ENCODE peak calls at places on chromosomes 11 and 22, in seven cellular contexts. M, I, Y, E, X, V and O are unnamed samples.

GRCh38 chr22:28186641-28187040 is 267.6 kb upstream of the PITPNB start:
- DNase-seq in Y (no peak), E (no peak), M (no peak), V (no peak), X (no peak), I (no peak), O (no peak)

GRCh38 chr22:46063861-46064235 is 86.5 kb upstream of the PPARA start:
- DNase-seq in E (no peak), Y (no peak), X (no peak), I (no peak), M (no peak), V (no peak), O (no peak)

GRCh38 chr22:29071261-29072045 is 1.4 kb upstream of the KREMEN1 start:
- DNase-seq in V (peak), E (peak), X (no peak), Y (no peak), M (peak), I (peak), O (peak)

GRCh38 chr11:124832571-124832970 is 32.4 kb upstream of the MSANTD2 start:
- DNase-seq in X (no peak), M (no peak), I (no peak), Y (no peak), V (no peak), E (no peak), O (no peak)

GRCh38 chr11:120097721-120098385 is 40.1 kb downstream of the TRIM29 start:
- DNase-seq in M (no peak), X (no peak), I (no peak), V (no peak), E (no peak), Y (no peak), O (no peak)

GRCh38 chr11:494761-495536 is 12.1 kb downstream of the RNH1 start:
- DNase-seq in X (no peak), E (no peak), M (no peak), I (no peak), V (no peak), Y (no peak), O (no peak)

GRCh38 chr22:49328630-49329405 is 498.9 kb downstream of the BRD1 start:
- DNase-seq in M (peak), E (no peak), I (no peak), V (no peak), Y (no peak), X (no peak), O (no peak)

GRCh38 chr22:31615940-31616314 is 46.1 kb downstream of the PISD start:
- DNase-seq in Y (no peak), X (no peak), E (no peak), M (no peak), I (no peak), V (no peak), O (no peak)

GRCh38 chr11:26227311-26227710 is 104.6 kb upstream of the ANO3 start:
- DNase-seq in X (peak), Y (no peak), V (no peak), I (no peak), M (no peak), E (peak), O (no peak)

GRCh38 chr11:70625921-70626518 is 227.7 kb downstream of the CTTN start:
- DNase-seq in E (no peak), Y (no peak), I (no peak), M (no peak), V (no peak), X (no peak), O (no peak)

GRCh38 chr11:109048098-109048497 is 373.9 kb upstream of the C11orf87 start:
- DNase-seq in I (no peak), V (no peak), M (no peak), Y (no peak), E (no peak), X (no peak), O (no peak)

GRCh38 chr11:16739326-16739875 is 954 bp downstream of the C11orf58 start:
- DNase-seq in V (no peak), I (no peak), E (peak), X (no peak), M (no peak), Y (no peak), O (no peak)